ENCODE peak calls at places on chromosomes 3 and 15, in six cellular contexts. D is mammary epithelial cell, B is upper lobe of right lung, V is heart right ventricle, R is breast epithelium, K is IMR-90. E is an unnamed sample. For H3K36me3, the result is how much of the 10 kb centered on the place peaks cover.

GRCh38 chr15:50652671-50653070 is 33.9 kb downstream of the TRPM7 start:
- DNase-seq in R (no peak), V (no peak), D (no peak), K (no peak), B (no peak), E (no peak)

GRCh38 chr3:43650345-43650744 is 28.5 kb upstream of the ANO10 start:
- DNase-seq in D (no peak), R (no peak), V (no peak), K (no peak), B (no peak), E (no peak)

GRCh38 chr15:68797157-68797556 is 23.5 kb downstream of the ANP32A start:
- DNase-seq in D (no peak), R (no peak), V (no peak), B (no peak), K (peak), E (no peak)

GRCh38 chr15:90343391-90343790 is 8.7 kb upstream of the ZNF774 start:
- DNase-seq in B (no peak), R (no peak), K (peak), V (no peak), D (peak), E (no peak)

GRCh38 chr3:37630441-37630840 is 231.2 kb upstream of the CTDSPL start:
- DNase-seq in D (no peak), K (no peak), B (no peak), R (no peak), V (no peak), E (no peak)

GRCh38 chr3:194097141-194097880 is 38.6 kb upstream of the HES1 start:
- DNase-seq in D (no peak), B (no peak), V (peak), R (peak), K (no peak), E (no peak)

GRCh38 chr3:46089237-46090011 is 62.1 kb upstream of the XCR1 start:
- DNase-seq in R (no peak), B (peak), V (peak), K (peak), D (peak), E (peak)

GRCh38 chr3:129793947-129794318 is 99.6 kb downstream of the TMCC1 start:
- DNase-seq in V (peak), D (peak), B (no peak), K (no peak), R (no peak), E (no peak)

GRCh38 chr15:96369825-96370621 is 39.5 kb downstream of the NR2F2 start:
- DNase-seq in R (no peak), B (no peak), D (no peak), K (no peak), V (no peak), E (no peak)

GRCh38 chr15:64134322-64134829 is 17.2 kb upstream of the SNX22 start:
- DNase-seq in V (peak), D (no peak), K (peak), B (peak), R (no peak), E (no peak)

GRCh38 chr15:35671197-35671596 is 125.2 kb upstream of the DPH6 start:
- DNase-seq in V (no peak), R (no peak), D (peak), B (no peak), K (no peak), E (no peak)

GRCh38 chr15:75431682-75432081 is 19.8 kb downstream of the SIN3A start:
- DNase-seq in K (no peak), D (no peak), V (no peak), R (no peak), B (no peak), E (no peak)

GRCh38 chr3:103712320-103713008 is 1277.6 kb downstream of the ZPLD1 start:
- DNase-seq in K (peak), B (no peak), D (peak), V (no peak), R (no peak), E (no peak)

GRCh38 chr3:53357457-53357856 is 10.1 kb upstream of the DCP1A start:
- DNase-seq in R (no peak), K (no peak), D (no peak), V (no peak), B (no peak), E (no peak)

GRCh38 chr3:124873241-124873640 is 13.9 kb downstream of the ITGB5 start:
- DNase-seq in B (no peak), K (no peak), R (no peak), D (no peak), V (no peak), E (no peak)

GRCh38 chr15:44662478-44663409 is 718 bp downstream of the SPG11 start:
- DNase-seq in K (peak), B (peak), D (peak), R (peak), V (peak), E (no peak)

GRCh38 chr15:98649996-98650870 is 1.9 kb downstream of the IGF1R start:
- DNase-seq in B (peak), V (peak), K (peak), R (no peak), D (peak), E (no peak)

GRCh38 chr15:28086175-28086703 is 12.9 kb downstream of the OCA2 start:
- DNase-seq in D (peak), V (peak), K (peak), B (no peak), R (no peak), E (no peak)

GRCh38 chr3:38030126-38031021 is 932 bp upstream of the PLCD1 start:
- DNase-seq in B (peak), K (no peak), D (no peak), V (no peak), R (no peak), E (no peak)

GRCh38 chr3:172341482-172342059 is 106.7 kb downstream of the GHSR start:
- DNase-seq in V (no peak), B (no peak), R (no peak), K (peak), D (peak), E (no peak)

GRCh38 chr3:70386043-70386442 is 73.6 kb upstream of the MDFIC2 start:
- DNase-seq in D (no peak), B (no peak), V (no peak), K (no peak), R (no peak), E (no peak)

GRCh38 chr3:65060904-65061303 is 373.1 kb upstream of the ADAMTS9 start:
- DNase-seq in V (no peak), K (no peak), D (no peak), R (no peak), B (no peak), E (no peak)
- TF ChIP-seq CTCF in V (no peak), K (no peak), D (no peak), R (no peak), B (no peak), E (no peak)

GRCh38 chr3:58403513-58404109 is 30.0 kb downstream of the PDHB start:
- DNase-seq in D (no peak), V (no peak), R (no peak), B (no peak), K (no peak), E (no peak)

GRCh38 chr3:58404396-58404795 is 29.2 kb downstream of the PDHB start:
- DNase-seq in B (no peak), D (peak), V (no peak), K (peak), R (no peak), E (no peak)

GRCh38 chr3:58394339-58394738 is 39.3 kb downstream of the PDHB start:
- DNase-seq in B (no peak), K (no peak), V (no peak), D (no peak), R (no peak), E (no peak)

GRCh38 chr3:58398669-58399333 is 34.8 kb downstream of the PDHB start:
- DNase-seq in R (no peak), D (no peak), V (peak), B (no peak), K (no peak), E (no peak)
- H3K36me3 ChIP-seq in R (under half), D (under half), V (half or more), B (half or more), K (half or more), E (under half)

GRCh38 chr3:4846529-4846928 is 132.7 kb upstream of the BHLHE40 start:
- DNase-seq in D (no peak), B (no peak), V (no peak), R (no peak), K (no peak), E (no peak)
- H3K4me3 ChIP-seq in D (no peak), B (no peak), V (no peak), R (no peak), K (no peak), E (no peak)

GRCh38 chr15:43294091-43294706 is 27.5 kb upstream of the TGM5 start:
- DNase-seq in V (no peak), K (no peak), R (no peak), B (no peak), D (no peak), E (no peak)

GRCh38 chr15:43292375-43293078 is 25.8 kb upstream of the TGM5 start:
- DNase-seq in R (no peak), D (no peak), K (peak), B (no peak), V (no peak), E (peak)

DNA sequence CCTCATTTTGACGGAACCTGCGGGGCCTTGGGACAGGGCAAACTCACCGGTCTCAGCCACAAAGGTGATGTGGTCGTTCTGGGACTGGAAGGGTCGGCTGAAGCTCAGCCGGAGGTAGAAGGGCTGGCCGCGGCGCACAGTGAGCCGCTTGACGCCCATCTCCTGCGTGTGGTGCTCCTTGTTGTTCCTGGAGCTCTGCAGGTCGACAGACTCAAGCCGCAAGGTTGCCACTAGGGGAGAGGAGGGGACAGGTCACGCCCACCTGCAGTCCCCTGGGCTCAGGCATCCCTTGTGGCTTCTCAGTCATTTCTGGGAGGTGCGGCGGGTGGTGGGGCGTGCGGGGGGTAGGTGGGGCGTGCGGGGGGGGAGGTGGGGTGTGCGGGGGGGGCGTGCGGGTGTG is 26.7 kb upstream of the TGM5 start:
- DNase-seq in B (no peak), V (no peak), D (no peak), K (no peak), R (no peak), E (no peak)
- TF ChIP-seq CTCF in B (no peak), V (no peak), D (no peak), K (no peak), R (no peak), E (no peak)

GRCh38 chr3:113002676-113003075 is 11.9 kb downstream of the GTPBP8 start:
- DNase-seq in D (no peak), V (no peak), K (no peak), B (no peak), R (no peak), E (no peak)

GRCh38 chr3:113000691-113001090 is 9.9 kb downstream of the GTPBP8 start:
- DNase-seq in R (no peak), D (no peak), V (no peak), B (no peak), K (no peak), E (no peak)

GRCh38 chr3:113005622-113006021 is 14.8 kb downstream of the GTPBP8 start:
- DNase-seq in B (no peak), K (no peak), V (no peak), R (no peak), D (no peak), E (no peak)

GRCh38 chr3:113006350-113007056 is 15.7 kb downstream of the GTPBP8 start:
- DNase-seq in R (no peak), K (no peak), B (no peak), D (no peak), V (no peak), E (no peak)

GRCh38 chr3:113002033-113002432 is 11.2 kb downstream of the GTPBP8 start:
- DNase-seq in B (no peak), V (no peak), R (no peak), K (no peak), D (no peak), E (no peak)
- H3K36me3 ChIP-seq in B (half or more), V (half or more), R (under half), K (under half), D (under half), E (under half)

GRCh38 chr3:142046320-142047020 is 102.9 kb downstream of the TFDP2 start:
- DNase-seq in B (no peak), D (no peak), V (no peak), K (no peak), R (no peak), E (no peak)

GRCh38 chr3:142053244-142053643 is 96.1 kb downstream of the TFDP2 start:
- DNase-seq in K (no peak), B (no peak), R (no peak), D (no peak), V (no peak), E (no peak)

GRCh38 chr3:142047021-142047369 is 102.3 kb downstream of the TFDP2 start:
- DNase-seq in K (no peak), D (no peak), R (no peak), V (no peak), B (no peak), E (no peak)

GRCh38 chr3:142053835-142054234 is 95.5 kb downstream of the TFDP2 start:
- DNase-seq in V (no peak), B (no peak), R (no peak), D (no peak), K (no peak), E (no peak)

GRCh38 chr3:142051351-142051750 is 98.0 kb downstream of the TFDP2 start:
- DNase-seq in V (no peak), D (no peak), R (no peak), K (no peak), B (no peak), E (no peak)
- H3K4me3 ChIP-seq in V (no peak), D (no peak), R (no peak), K (no peak), B (no peak), E (no peak)

E was measured in BJ.